ENCODE peak calls at places on chromosome 20, in eight cellular contexts. K is adrenal gland; V is mucosa of descending colon; Q is GM12878; T is transverse colon; X is heart right ventricle; F is effector memory CD4-positive, alpha-beta T cell; R is body of pancreas. B is an unnamed sample. For H3K4me1 and H3K36me3, the result is how much of the 10 kb centered on the place peaks cover.

GRCh38 chr20:45848421-45848820 is 8.8 kb downstream of the ACOT8 start:
- DNase-seq in K (no peak), R (no peak), V (no peak), T (no peak), X (no peak), Q (no peak), F (no peak), B (no peak)

GRCh38 chr20:16555754-16556153 is 17.5 kb downstream of the KIF16B start:
- DNase-seq in X (no peak), K (no peak), F (no peak), T (no peak), R (no peak), V (no peak), Q (no peak), B (no peak)

GRCh38 chr20:17615645-17616479 is 46.0 kb downstream of the DSTN start:
- DNase-seq in K (no peak), R (peak), T (peak), Q (no peak), X (no peak), V (peak), F (no peak), B (no peak)

GRCh38 chr20:63089051-63089907 is 82.5 kb upstream of the BHLHE23 start:
- DNase-seq in V (peak), T (peak), R (peak), K (peak), Q (no peak), F (no peak), X (no peak), B (no peak)

GRCh38 chr20:11654766-11655165 is 262.9 kb upstream of the BTBD3 start:
- DNase-seq in R (no peak), F (no peak), Q (no peak), K (no peak), V (no peak), X (no peak), T (no peak), B (no peak)

GRCh38 chr20:33005908-33006775 is 1.4 kb upstream of the BPIFB2 start:
- DNase-seq in X (no peak), V (no peak), T (no peak), F (no peak), R (no peak), Q (no peak), K (no peak), B (no peak)

GRCh38 chr20:56893206-56893605 is 264.1 kb downstream of the TFAP2C start:
- DNase-seq in K (no peak), V (no peak), Q (no peak), R (peak), T (no peak), F (no peak), X (no peak), B (no peak)

GRCh38 chr20:46894971-46895905 is 595 bp downstream of the EYA2 start:
- DNase-seq in T (peak), Q (no peak), R (no peak), K (no peak), X (no peak), F (no peak), V (peak), B (no peak)

GRCh38 chr20:52798124-52798523 is 174.0 kb upstream of the TSHZ2 start:
- DNase-seq in T (no peak), V (no peak), K (no peak), Q (no peak), R (no peak), X (no peak), F (no peak), B (no peak)

GRCh38 chr20:19940945-19941590 is 76.1 kb upstream of the NAA20 start:
- DNase-seq in F (no peak), Q (no peak), X (no peak), R (no peak), T (no peak), V (no peak), K (no peak), B (no peak)

GRCh38 chr20:59813126-59813947 is 120.1 kb downstream of the SYCP2 start:
- DNase-seq in K (no peak), T (no peak), X (no peak), F (no peak), Q (no peak), V (no peak), R (no peak), B (no peak)

GRCh38 chr20:32972181-32973076 is 31.8 kb downstream of the SUN5 start:
- DNase-seq in T (peak), R (no peak), X (no peak), F (peak), Q (peak), V (no peak), K (no peak), B (peak)

GRCh38 chr20:391041-391711 is 10.6 kb downstream of the TRIB3 start:
- DNase-seq in T (no peak), F (no peak), R (peak), K (no peak), X (no peak), Q (no peak), V (peak), B (no peak)

GRCh38 chr20:61761453-61762207 is 304.1 kb downstream of the TAF4 start:
- DNase-seq in X (no peak), F (no peak), V (no peak), Q (no peak), R (no peak), K (no peak), T (no peak), B (no peak)

GRCh38 chr20:63829943-63830820 is 882 bp downstream of the ZBTB46 start:
- DNase-seq in X (no peak), V (peak), K (no peak), T (no peak), F (no peak), Q (no peak), R (no peak), B (no peak)

GRCh38 chr20:12287575-12287974 is 369.9 kb downstream of the BTBD3 start:
- DNase-seq in V (no peak), F (no peak), K (no peak), R (no peak), Q (no peak), T (no peak), X (no peak), B (no peak)

GRCh38 chr20:45359069-45359405 is 3.9 kb upstream of the SYS1 start:
- DNase-seq in X (peak), T (no peak), F (no peak), K (peak), V (no peak), Q (no peak), R (peak), B (no peak)

GRCh38 chr20:53157443-53158408 is 185.6 kb downstream of the TSHZ2 start:
- DNase-seq in Q (no peak), F (peak), T (peak), X (peak), R (peak), V (peak), K (peak), B (peak)

GRCh38 chr20:7392551-7392950 is 547.7 kb downstream of the HAO1 start:
- DNase-seq in K (no peak), X (no peak), F (no peak), T (no peak), R (no peak), V (no peak), Q (no peak), B (no peak)

GRCh38 chr20:48795732-48796131 is 32.1 kb downstream of the PREX1 start:
- DNase-seq in V (no peak), K (no peak), R (no peak), Q (no peak), X (no peak), F (no peak), T (no peak), B (no peak)
- H3K4me1 ChIP-seq in V (under half), K (under half), R (under half), Q (under half), X (under half), F (under half), T (under half), B (under half)

GRCh38 chr20:49138431-49138830 is 49.7 kb downstream of the STAU1 start:
- DNase-seq in R (no peak), X (no peak), F (no peak), T (no peak), Q (no peak), K (no peak), V (no peak), B (no peak)
- H3K36me3 ChIP-seq in R (under half), X (under half), F (under half), T (under half), Q (under half), K (under half), V (under half), B (under half)

DNA sequence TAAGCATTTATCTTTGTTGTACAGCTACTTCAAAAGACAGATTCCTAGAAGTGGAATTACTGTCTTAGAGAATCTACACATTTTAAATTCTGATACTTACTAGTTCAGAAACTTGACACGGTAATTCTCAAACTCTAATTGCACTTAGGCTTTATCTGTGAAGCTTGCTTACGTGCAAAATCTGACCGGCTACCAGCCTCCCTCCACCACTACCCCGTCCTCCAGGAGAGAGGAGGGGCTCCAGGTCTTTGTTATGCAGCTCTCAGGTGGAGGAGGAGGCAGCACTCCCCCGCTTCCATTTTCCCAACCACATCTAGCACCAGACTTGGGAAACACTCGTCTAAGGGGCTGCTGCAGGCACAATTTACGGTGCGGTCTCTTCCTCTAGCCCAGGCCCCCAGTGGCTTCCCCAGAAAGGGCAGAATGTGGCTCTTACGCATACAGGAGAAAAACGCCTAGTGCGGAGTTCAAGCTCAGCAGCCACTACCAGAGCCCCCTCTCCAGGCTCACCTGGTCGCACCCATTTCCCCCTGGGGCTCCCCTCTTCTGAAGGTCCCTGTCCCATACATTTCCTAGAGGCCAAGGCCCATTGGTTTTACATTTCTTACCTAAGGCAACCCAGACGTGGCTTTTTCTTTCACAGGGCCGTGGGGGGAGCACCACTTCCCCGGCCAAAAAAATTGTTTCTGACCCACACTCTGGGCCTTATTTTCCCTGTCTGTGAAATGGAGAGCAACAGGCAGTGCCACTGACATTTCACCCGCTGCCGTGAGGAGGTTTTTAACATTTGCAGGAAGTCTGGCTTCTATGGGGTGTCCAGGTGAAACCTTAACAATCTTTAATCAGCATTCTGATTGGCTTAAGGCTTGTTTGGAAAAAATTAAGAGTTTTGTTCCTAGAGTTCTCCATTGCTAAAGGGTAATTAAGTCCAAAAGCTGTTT is 1.6 kb upstream of the TGIF2 start:
- DNase-seq in Q (no peak), K (no peak), F (no peak), X (no peak), R (no peak), T (no peak), V (no peak), B (no peak)
- H3K4me3 ChIP-seq in Q (peak), K (no peak), F (peak), X (no peak), R (no peak), T (no peak), V (no peak), B (no peak)

DNA sequence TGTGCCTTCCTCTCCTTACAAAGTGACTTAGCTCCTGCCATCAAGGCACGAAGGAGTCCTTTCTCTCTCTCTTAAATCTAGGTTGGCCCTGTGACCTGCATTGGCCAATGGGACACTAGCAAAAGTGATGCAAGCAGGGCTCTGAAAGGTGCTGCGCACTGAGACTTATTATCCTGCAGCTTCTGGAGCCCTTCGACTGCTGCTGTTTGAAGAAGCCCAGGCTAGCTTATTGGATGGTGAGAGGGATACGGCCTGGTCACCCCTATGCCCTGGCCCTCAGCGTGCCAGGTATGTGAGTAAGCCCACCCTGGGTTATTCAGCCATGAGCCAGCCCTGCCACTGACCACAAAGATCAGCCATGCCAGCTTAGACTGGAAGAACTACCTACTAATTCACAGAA is 74.5 kb upstream of the GGTLC1 start:
- DNase-seq in R (no peak), K (no peak), F (no peak), T (no peak), Q (no peak), V (no peak), X (no peak), B (no peak)
- H3K4me1 ChIP-seq in R (under half), K (under half), F (under half), T (under half), Q (under half), V (under half), X (under half), B (under half)

DNA sequence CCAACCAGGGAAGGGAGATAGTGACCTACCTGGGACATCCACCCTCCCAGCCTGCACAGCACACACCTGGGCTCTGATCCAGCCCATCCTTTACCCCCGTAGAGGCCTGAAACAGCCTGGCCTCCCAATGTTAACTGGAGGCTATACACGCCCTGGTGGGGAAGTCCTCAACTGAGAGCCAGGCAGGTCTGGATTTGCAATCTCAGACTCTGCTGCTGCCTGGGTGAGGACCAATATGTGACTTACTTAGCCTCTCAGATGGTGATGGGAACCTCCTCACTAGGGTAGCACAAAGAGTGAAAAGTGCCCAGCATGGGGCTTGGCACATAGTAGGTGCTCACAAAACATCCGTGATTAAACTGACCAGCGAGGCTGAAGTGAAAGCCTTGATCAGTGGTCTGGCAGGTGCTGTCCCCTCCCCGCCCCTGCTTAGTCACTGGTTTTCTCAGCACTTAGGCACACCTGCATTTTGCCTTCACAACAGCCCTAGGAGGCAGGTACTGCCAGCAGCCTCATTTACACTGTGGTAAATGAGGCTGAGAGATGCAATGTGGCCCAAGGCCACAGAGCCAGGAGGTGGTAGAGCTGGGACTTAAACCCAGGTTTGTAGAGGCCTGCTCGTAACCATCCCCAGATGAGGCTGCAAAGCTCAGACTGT is 12.4 kb downstream of the PEDS1 start:
- DNase-seq in R (no peak), T (no peak), F (no peak), X (no peak), K (no peak), V (no peak), Q (no peak), B (no peak)
- H3K36me3 ChIP-seq in R (under half), T (under half), F (under half), X (under half), K (under half), V (under half), Q (under half), B (under half)

DNA sequence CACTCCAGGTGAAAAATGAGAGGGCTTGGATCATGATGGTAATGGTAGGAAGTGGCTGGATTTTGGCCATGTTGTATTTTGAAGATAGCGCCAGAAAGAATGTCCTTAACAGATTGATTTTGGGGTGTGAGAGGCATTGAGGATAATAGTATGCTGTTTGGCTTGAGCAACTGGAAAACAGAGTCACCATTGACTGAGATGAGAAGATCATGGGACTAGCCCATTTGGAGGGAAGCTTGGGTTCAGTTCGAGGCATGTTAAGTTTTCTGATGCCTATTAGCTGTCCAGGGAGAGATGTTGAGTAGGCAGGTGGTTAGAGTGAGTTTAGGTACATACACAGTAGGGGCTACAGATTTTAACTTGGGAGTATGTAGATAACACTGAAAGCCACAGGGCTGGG is 23.3 kb downstream of the PLCG1 start:
- DNase-seq in V (no peak), Q (no peak), K (no peak), F (no peak), T (no peak), R (no peak), X (no peak), B (no peak)
- H3K4me3 ChIP-seq in V (no peak), Q (no peak), K (no peak), F (no peak), T (no peak), R (no peak), X (no peak), B (no peak)

DNA sequence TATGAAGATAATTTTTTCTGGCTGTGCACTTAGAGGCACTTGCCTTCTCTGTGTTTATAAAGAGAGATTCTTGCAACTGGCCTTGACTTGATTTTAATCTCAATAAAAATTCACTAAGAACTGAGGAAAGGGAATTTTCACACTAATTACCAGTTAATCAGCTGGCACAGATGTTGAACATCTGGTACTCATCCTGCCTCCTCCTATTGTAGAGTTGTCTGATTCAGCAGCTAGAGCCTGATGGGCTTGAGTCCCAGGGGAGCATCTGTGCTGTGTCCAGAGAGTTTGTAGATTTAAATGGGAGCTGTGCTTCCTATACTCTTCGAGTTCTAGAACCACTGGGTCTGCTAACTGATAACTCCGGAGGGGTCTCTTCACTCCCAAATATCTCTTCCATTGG is 284.4 kb upstream of the RNF24 start:
- DNase-seq in F (no peak), V (no peak), T (no peak), K (no peak), R (no peak), X (no peak), Q (no peak), B (no peak)
- H3K4me1 ChIP-seq in F (under half), V (under half), T (under half), K (under half), R (under half), X (under half), Q (under half), B (under half)

GRCh38 chr20:38144608-38145093 is 20.4 kb downstream of the TGM2 start:
- DNase-seq in K (no peak), F (no peak), R (no peak), V (no peak), X (no peak), Q (no peak), T (no peak), B (no peak)
- H3K36me3 ChIP-seq in K (under half), F (under half), R (under half), V (under half), X (under half), Q (under half), T (under half), B (under half)

B was measured in small intestine.